ENCODE peak calls at places on chromosomes 16 and 17, in six cellular contexts. One of them, this sample, is unnamed.

GRCh38 chr17:15919466-15919865 is 25.5 kb upstream of the ADORA2B start:
- DNase-seq in Panc1: no peak
- DNase-seq in osteoblast: no peak
- DNase-seq in esophagus muscularis mucosa: no peak
- DNase-seq in PC-3: no peak
- DNase-seq in cardiac muscle cell: no peak
- DNase-seq in this sample: no peak

GRCh38 chr17:67335245-67335835 is 31.0 kb downstream of the PSMD12 start:
- DNase-seq in Panc1: no peak
- DNase-seq in esophagus muscularis mucosa: no peak
- DNase-seq in osteoblast: no peak
- DNase-seq in cardiac muscle cell: no peak
- DNase-seq in PC-3: no peak
- DNase-seq in this sample: no peak

GRCh38 chr17:30513346-30513745 is 36.1 kb downstream of the GOSR1 start:
- DNase-seq in esophagus muscularis mucosa: no peak
- DNase-seq in Panc1: no peak
- DNase-seq in cardiac muscle cell: no peak
- DNase-seq in PC-3: no peak
- DNase-seq in osteoblast: peak; percentile 89
- DNase-seq in this sample: no peak

GRCh38 chr16:83994087-83994486 is 26.0 kb downstream of the NECAB2 start:
- DNase-seq in Panc1: no peak
- DNase-seq in cardiac muscle cell: peak; percentile 95
- DNase-seq in esophagus muscularis mucosa: no peak
- DNase-seq in PC-3: peak; percentile 61
- DNase-seq in osteoblast: peak; percentile 94
- DNase-seq in this sample: peak; percentile 80

GRCh38 chr16:424033-424622 is 1.3 kb upstream of the RAB11FIP3 start:
- DNase-seq in cardiac muscle cell: peak; percentile 99
- DNase-seq in PC-3: peak; percentile 76
- DNase-seq in Panc1: peak; percentile 79
- DNase-seq in osteoblast: peak; percentile 99
- DNase-seq in esophagus muscularis mucosa: peak; percentile 94
- DNase-seq in this sample: peak; percentile 81

GRCh38 chr17:21280081-21280518 is 4.4 kb upstream of the MAP2K3 start:
- DNase-seq in cardiac muscle cell: peak; percentile 87
- DNase-seq in esophagus muscularis mucosa: peak; percentile 94
- DNase-seq in PC-3: peak; percentile 91
- DNase-seq in osteoblast: peak; percentile 98
- DNase-seq in Panc1: peak; percentile 52
- DNase-seq in this sample: no peak

GRCh38 chr17:4480929-4481898 is 17.5 kb upstream of the SPNS2 start:
- DNase-seq in esophagus muscularis mucosa: no peak
- DNase-seq in PC-3: no peak
- DNase-seq in Panc1: no peak
- DNase-seq in cardiac muscle cell: no peak
- DNase-seq in osteoblast: peak; percentile 70
- DNase-seq in this sample: no peak

GRCh38 chr16:49876716-49877129 is 20.8 kb upstream of the ZNF423 start:
- DNase-seq in Panc1: no peak
- DNase-seq in cardiac muscle cell: peak; percentile 71
- DNase-seq in PC-3: peak; percentile 28
- DNase-seq in esophagus muscularis mucosa: no peak
- DNase-seq in osteoblast: peak; percentile 98
- DNase-seq in this sample: no peak

GRCh38 chr16:57128787-57129389 is 36.5 kb downstream of the CPNE2 start:
- DNase-seq in cardiac muscle cell: no peak
- DNase-seq in Panc1: no peak
- DNase-seq in PC-3: no peak
- DNase-seq in esophagus muscularis mucosa: no peak
- DNase-seq in osteoblast: peak; percentile 36
- DNase-seq in this sample: no peak

GRCh38 chr16:83903739-83904138 is 4.8 kb downstream of the MLYCD start:
- DNase-seq in cardiac muscle cell: peak; percentile 64
- DNase-seq in PC-3: no peak
- DNase-seq in Panc1: no peak
- DNase-seq in osteoblast: no peak
- DNase-seq in esophagus muscularis mucosa: no peak
- DNase-seq in this sample: no peak

GRCh38 chr16:82452002-82452741 is 174.6 kb upstream of the CDH13 start:
- DNase-seq in PC-3: no peak
- DNase-seq in cardiac muscle cell: no peak
- DNase-seq in Panc1: no peak
- DNase-seq in osteoblast: no peak
- DNase-seq in esophagus muscularis mucosa: peak; percentile 87
- DNase-seq in this sample: no peak

GRCh38 chr17:42683407-42684031 is 1.2 kb downstream of the CNTNAP1 start:
- DNase-seq in osteoblast: peak; percentile 87
- DNase-seq in PC-3: peak; percentile 27
- DNase-seq in Panc1: no peak
- DNase-seq in cardiac muscle cell: peak; percentile 41
- DNase-seq in esophagus muscularis mucosa: no peak
- DNase-seq in this sample: no peak

GRCh38 chr17:49574283-49574892 is 1.3 kb upstream of the NXPH3 start:
- DNase-seq in esophagus muscularis mucosa: no peak
- DNase-seq in PC-3: no peak
- DNase-seq in cardiac muscle cell: no peak
- DNase-seq in osteoblast: peak; percentile 56
- DNase-seq in Panc1: no peak
- DNase-seq in this sample: no peak

GRCh38 chr17:75837899-75838298 is 6.3 kb downstream of the UNC13D start:
- DNase-seq in osteoblast: peak; percentile 81
- DNase-seq in PC-3: no peak
- DNase-seq in esophagus muscularis mucosa: no peak
- DNase-seq in Panc1: no peak
- DNase-seq in cardiac muscle cell: no peak
- DNase-seq in this sample: no peak

GRCh38 chr17:21394265-21394664 is 18.1 kb downstream of the KCNJ12 start:
- DNase-seq in esophagus muscularis mucosa: no peak
- DNase-seq in PC-3: peak; percentile 77
- DNase-seq in Panc1: peak; percentile 55
- DNase-seq in osteoblast: no peak
- DNase-seq in cardiac muscle cell: no peak
- DNase-seq in this sample: no peak

GRCh38 chr16:55021595-55022475 is 91.2 kb downstream of the IRX5 start:
- DNase-seq in Panc1: no peak
- DNase-seq in cardiac muscle cell: peak; percentile 65
- DNase-seq in osteoblast: no peak
- DNase-seq in esophagus muscularis mucosa: no peak
- DNase-seq in PC-3: peak; percentile 13
- DNase-seq in this sample: no peak

GRCh38 chr17:2102931-2103398 is 48.1 kb downstream of the HIC1 start:
- DNase-seq in Panc1: no peak
- DNase-seq in esophagus muscularis mucosa: no peak
- DNase-seq in osteoblast: no peak
- DNase-seq in PC-3: peak; percentile 83
- DNase-seq in cardiac muscle cell: peak; percentile 65
- DNase-seq in this sample: no peak

GRCh38 chr17:44345497-44346026 is 460 bp downstream of the GRN start:
- DNase-seq in Panc1: no peak
- DNase-seq in osteoblast: peak; percentile 90
- DNase-seq in cardiac muscle cell: peak; percentile 55
- DNase-seq in PC-3: peak; percentile 77
- DNase-seq in esophagus muscularis mucosa: no peak
- DNase-seq in this sample: peak; percentile 61

GRCh38 chr16:86970726-86971125 is 346.5 kb downstream of the C16orf95 start:
- DNase-seq in Panc1: no peak
- DNase-seq in PC-3: no peak
- DNase-seq in cardiac muscle cell: no peak
- DNase-seq in osteoblast: peak; percentile 84
- DNase-seq in esophagus muscularis mucosa: no peak
- DNase-seq in this sample: no peak

GRCh38 chr16:65624696-65625095 is 502.8 kb upstream of the CDH11 start:
- DNase-seq in Panc1: no peak
- DNase-seq in osteoblast: no peak
- DNase-seq in PC-3: no peak
- DNase-seq in cardiac muscle cell: peak; percentile 76
- DNase-seq in esophagus muscularis mucosa: no peak
- DNase-seq in this sample: no peak

GRCh38 chr16:54055864-54056263 is 230.7 kb downstream of the IRX3 start:
- DNase-seq in Panc1: no peak
- DNase-seq in esophagus muscularis mucosa: no peak
- DNase-seq in osteoblast: no peak
- DNase-seq in PC-3: peak; percentile 47
- DNase-seq in cardiac muscle cell: no peak
- DNase-seq in this sample: no peak

GRCh38 chr16:68665501-68665900 is 20.4 kb downstream of the CDH3 start:
- DNase-seq in esophagus muscularis mucosa: no peak
- DNase-seq in osteoblast: no peak
- DNase-seq in cardiac muscle cell: no peak
- DNase-seq in Panc1: no peak
- DNase-seq in PC-3: peak; percentile 92
- DNase-seq in this sample: peak; percentile 67

GRCh38 chr17:32882734-32883133 is 5.8 kb upstream of the MYO1D start:
- DNase-seq in Panc1: no peak
- DNase-seq in esophagus muscularis mucosa: peak; percentile 12
- DNase-seq in PC-3: no peak
- DNase-seq in osteoblast: peak; percentile 61
- DNase-seq in cardiac muscle cell: no peak
- DNase-seq in this sample: no peak

GRCh38 chr16:3022208-3022696 is 1.5 kb downstream of the HCFC1R1 start:
- DNase-seq in esophagus muscularis mucosa: peak; percentile 97
- DNase-seq in cardiac muscle cell: peak; percentile 97
- DNase-seq in osteoblast: peak; percentile 98
- DNase-seq in PC-3: peak; percentile 89
- DNase-seq in Panc1: peak; percentile 84
- DNase-seq in this sample: peak; percentile 81

GRCh38 chr17:80501739-80502577 is 25.6 kb upstream of the NPTX1 start:
- DNase-seq in osteoblast: peak; percentile 91
- DNase-seq in PC-3: no peak
- DNase-seq in cardiac muscle cell: peak; percentile 50
- DNase-seq in Panc1: no peak
- DNase-seq in esophagus muscularis mucosa: no peak
- DNase-seq in this sample: peak; percentile 70

GRCh38 chr16:79801550-79802090 is 201.1 kb upstream of the MAF start:
- DNase-seq in osteoblast: no peak
- DNase-seq in cardiac muscle cell: no peak
- DNase-seq in esophagus muscularis mucosa: peak; percentile 64
- DNase-seq in Panc1: no peak
- DNase-seq in PC-3: no peak
- DNase-seq in this sample: peak; percentile 97

GRCh38 chr17:21419299-21420239 is 43.4 kb downstream of the KCNJ12 start:
- DNase-seq in cardiac muscle cell: no peak
- DNase-seq in PC-3: no peak
- DNase-seq in esophagus muscularis mucosa: no peak
- DNase-seq in Panc1: no peak
- DNase-seq in osteoblast: peak; percentile 85
- DNase-seq in this sample: no peak

GRCh38 chr16:89786474-89787364 is 29.7 kb downstream of the FANCA start:
- DNase-seq in esophagus muscularis mucosa: no peak
- DNase-seq in Panc1: no peak
- DNase-seq in PC-3: no peak
- DNase-seq in cardiac muscle cell: no peak
- DNase-seq in osteoblast: no peak
- DNase-seq in this sample: no peak
- H3K36me3 ChIP-seq in esophagus muscularis mucosa: no peaks in the 10 kb centered on the region
- H3K36me3 ChIP-seq in Panc1: peaks cover 3% of the 10 kb centered on the region
- H3K36me3 ChIP-seq in PC-3: peaks cover 9% of the 10 kb centered on the region
- H3K36me3 ChIP-seq in cardiac muscle cell: no peaks in the 10 kb centered on the region
- H3K36me3 ChIP-seq in osteoblast: peaks cover 29% of the 10 kb centered on the region
- H3K36me3 ChIP-seq in this sample: no peaks in the 10 kb centered on the region

GRCh38 chr17:58271532-58271931 is 9.2 kb downstream of the MPO start:
- DNase-seq in PC-3: no peak
- DNase-seq in cardiac muscle cell: no peak
- DNase-seq in esophagus muscularis mucosa: no peak
- DNase-seq in osteoblast: peak; percentile 48
- DNase-seq in Panc1: no peak
- DNase-seq in this sample: no peak
- H3K4me3 ChIP-seq in PC-3: no peak overlapping the region
- H3K4me3 ChIP-seq in cardiac muscle cell: no peak overlapping the region
- H3K4me3 ChIP-seq in esophagus muscularis mucosa: no peak overlapping the region
- H3K4me3 ChIP-seq in osteoblast: no peak overlapping the region
- H3K4me3 ChIP-seq in Panc1: no peak overlapping the region
- H3K4me3 ChIP-seq in this sample: no peak overlapping the region

DNA sequence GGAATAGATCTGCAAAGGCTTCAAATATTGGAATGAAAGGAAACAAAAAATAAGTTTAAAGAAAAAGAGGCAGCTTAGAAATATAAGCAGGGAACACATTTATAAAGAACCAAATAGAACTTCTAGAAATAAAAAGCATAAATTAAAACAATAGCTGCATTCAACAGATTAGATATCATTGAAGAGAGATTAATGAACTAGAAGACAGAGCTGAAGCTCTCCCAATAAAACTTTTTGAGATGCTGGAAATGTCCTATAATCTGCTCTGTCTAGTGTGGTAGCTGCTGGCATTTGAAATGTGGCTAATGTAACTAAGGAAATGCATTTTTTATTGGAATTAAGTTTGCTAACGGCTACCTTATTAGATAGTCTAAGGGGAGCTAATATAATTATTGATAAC is 115.6 kb downstream of the MAP2K4 start:
- DNase-seq in Panc1: no peak
- DNase-seq in osteoblast: no peak
- DNase-seq in PC-3: no peak
- DNase-seq in cardiac muscle cell: no peak
- DNase-seq in esophagus muscularis mucosa: no peak
- DNase-seq in this sample: no peak
- H3K36me3 ChIP-seq in Panc1: no peaks in the 10 kb centered on the region
- H3K36me3 ChIP-seq in osteoblast: peaks cover 8% of the 10 kb centered on the region
- H3K36me3 ChIP-seq in PC-3: peaks cover 58% of the 10 kb centered on the region
- H3K36me3 ChIP-seq in cardiac muscle cell: peaks cover 16% of the 10 kb centered on the region
- H3K36me3 ChIP-seq in esophagus muscularis mucosa: peaks cover 60% of the 10 kb centered on the region
- H3K36me3 ChIP-seq in this sample: no peaks in the 10 kb centered on the region

GRCh38 chr16:13919683-13920509 is at the start of gene ERCC4:
- DNase-seq in PC-3: peak; percentile 98
- DNase-seq in cardiac muscle cell: peak; percentile 100
- DNase-seq in esophagus muscularis mucosa: peak; percentile 99
- DNase-seq in Panc1: peak; percentile 99
- DNase-seq in osteoblast: peak; percentile 97
- DNase-seq in this sample: peak; percentile 87

GRCh38 chr16:13920510-13920818 is 510 bp downstream of the ERCC4 start:
- DNase-seq in esophagus muscularis mucosa: no peak
- DNase-seq in cardiac muscle cell: no peak
- DNase-seq in Panc1: no peak
- DNase-seq in PC-3: no peak
- DNase-seq in osteoblast: no peak
- DNase-seq in this sample: no peak

GRCh38 chr16:13915033-13915635 is 4.8 kb upstream of the ERCC4 start:
- DNase-seq in esophagus muscularis mucosa: no peak
- DNase-seq in osteoblast: no peak
- DNase-seq in PC-3: no peak
- DNase-seq in cardiac muscle cell: no peak
- DNase-seq in Panc1: no peak
- DNase-seq in this sample: no peak

GRCh38 chr16:13921328-13921727 is 1.4 kb downstream of the ERCC4 start:
- DNase-seq in osteoblast: no peak
- DNase-seq in Panc1: no peak
- DNase-seq in cardiac muscle cell: no peak
- DNase-seq in esophagus muscularis mucosa: no peak
- DNase-seq in PC-3: no peak
- DNase-seq in this sample: no peak

DNA sequence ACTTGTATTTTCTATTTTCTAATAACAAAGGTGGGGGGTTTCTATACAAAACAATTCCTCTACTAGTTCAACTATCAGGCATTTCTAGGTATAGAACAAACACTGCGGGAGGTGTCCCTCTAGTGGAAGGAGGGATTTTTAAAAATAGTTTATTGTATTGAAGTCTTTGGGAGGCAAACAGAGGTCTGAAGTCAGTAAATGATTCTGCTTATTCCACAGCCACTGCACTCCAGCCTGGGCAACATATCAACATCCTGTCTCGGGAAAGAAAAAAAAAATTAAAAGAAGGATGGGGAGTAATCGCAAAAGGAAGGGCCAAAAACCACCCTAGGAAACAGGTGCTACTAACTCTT is 648 bp upstream of the ERCC4 start:
- DNase-seq in PC-3: peak; percentile 50
- DNase-seq in Panc1: no peak
- DNase-seq in esophagus muscularis mucosa: no peak
- DNase-seq in cardiac muscle cell: peak; percentile 69
- DNase-seq in osteoblast: peak; percentile 44
- DNase-seq in this sample: no peak
- H3K4me3 ChIP-seq in PC-3: peak overlapping the region; percentile 65
- H3K4me3 ChIP-seq in Panc1: peak overlapping the region; percentile 23
- H3K4me3 ChIP-seq in esophagus muscularis mucosa: peak overlapping the region; percentile 92
- H3K4me3 ChIP-seq in cardiac muscle cell: peak overlapping the region; percentile 13
- H3K4me3 ChIP-seq in osteoblast: peak overlapping the region; percentile 89
- H3K4me3 ChIP-seq in this sample: peak overlapping the region; percentile 13